ENCODE peak calls at places on chromosomes 5 and 9, in eight cellular contexts. O, C, Q, S, W, D, K and I are unnamed samples.

GRCh38 chr9:122180633-122181032 is 20.9 kb downstream of the MORN5 start:
- DNase-seq in O (no peak), C (peak), Q (no peak), S (no peak), W (no peak), D (no peak), K (peak), I (no peak)

GRCh38 chr9:104319198-104319597 is 184.9 kb upstream of the OR13F1 start:
- DNase-seq in O (no peak), C (no peak), Q (no peak), S (no peak), W (peak), D (no peak), K (no peak), I (no peak)

GRCh38 chr5:90161399-90161798 is 248.2 kb downstream of the CETN3 start:
- DNase-seq in O (no peak), C (no peak), Q (peak), S (no peak), W (no peak), D (no peak), K (peak), I (no peak)

GRCh38 chr5:111859533-111860270 is 102.7 kb upstream of the NREP start:
- DNase-seq in O (no peak), C (peak), Q (peak), S (no peak), W (no peak), D (no peak), K (peak), I (no peak)

GRCh38 chr9:98860871-98861293 is 53.4 kb downstream of the GALNT12 start:
- DNase-seq in O (no peak), C (peak), Q (peak), S (no peak), W (no peak), D (peak), K (peak), I (no peak)

GRCh38 chr9:127921592-127922120 is 4.8 kb upstream of the ST6GALNAC4 start:
- DNase-seq in O (peak), C (no peak), Q (peak), S (no peak), W (no peak), D (peak), K (peak), I (peak)

GRCh38 chr9:20989923-20990341 is 41.5 kb downstream of the HACD4 start:
- DNase-seq in O (no peak), C (no peak), Q (no peak), S (no peak), W (no peak), D (no peak), K (no peak), I (no peak)

GRCh38 chr5:155004138-155004744 is 9.3 kb upstream of the KIF4B start:
- DNase-seq in O (no peak), C (no peak), Q (peak), S (no peak), W (no peak), D (no peak), K (peak), I (no peak)

GRCh38 chr9:117656007-117656406 is 48.2 kb upstream of the TLR4 start:
- DNase-seq in O (no peak), C (no peak), Q (no peak), S (no peak), W (no peak), D (no peak), K (no peak), I (no peak)